ENCODE peak calls at places on chromosome 10, in six cellular contexts. F is cardiac septum, K is left colon, G is fibroblast of lung, J is progenitor cell of endocrine pancreas, M is fibroblast of mammary gland. N is an unnamed sample.

GRCh38 chr10:71205468-71205867 is 6.9 kb upstream of the UNC5B start:
- DNase-seq in F (no peak), K (no peak), G (peak; percentile 69), J (no peak), M (peak; percentile 67), N (no peak)

GRCh38 chr10:89120931-89121907 is 85.9 kb downstream of the CH25H start:
- DNase-seq in F (no peak), K (no peak), G (peak; percentile 51), J (no peak), M (no peak), N (peak; percentile 18)

GRCh38 chr10:103761075-103761920 is 94.1 kb downstream of the SH3PXD2A start:
- DNase-seq in F (no peak), K (no peak), G (peak; percentile 61), J (no peak), M (no peak), N (no peak)

GRCh38 chr10:113941140-113941539 is 86.7 kb downstream of the NHLRC2 start:
- DNase-seq in F (no peak), K (no peak), G (no peak), J (no peak), M (no peak), N (no peak)

GRCh38 chr10:3173173-3173878 is 744 bp upstream of the PITRM1 start:
- DNase-seq in F (no peak), K (peak; percentile 97), G (no peak), J (no peak), M (no peak), N (no peak)

GRCh38 chr10:810351-810846 is 120.9 kb upstream of the DIP2C start:
- DNase-seq in F (no peak), K (no peak), G (no peak), J (no peak), M (peak; percentile 38), N (no peak)

GRCh38 chr10:121667948-121668335 is 69.7 kb upstream of the FGFR2 start:
- DNase-seq in F (no peak), K (no peak), G (peak; percentile 75), J (no peak), M (no peak), N (no peak)

GRCh38 chr10:75276029-75276872 is 40.5 kb upstream of the COMTD1 start:
- DNase-seq in F (no peak), K (peak; percentile 62), G (no peak), J (no peak), M (no peak), N (no peak)

GRCh38 chr10:28938745-28939144 is 261.4 kb downstream of the BAMBI start:
- DNase-seq in F (no peak), K (no peak), G (peak; percentile 56), J (no peak), M (no peak), N (peak; percentile 32)

GRCh38 chr10:124185074-124185473 is 91.7 kb upstream of the CHST15 start:
- DNase-seq in F (no peak), K (no peak), G (no peak), J (no peak), M (no peak), N (no peak)

GRCh38 chr10:23917251-23917908 is 291.6 kb upstream of the KIAA1217 start:
- DNase-seq in F (no peak), K (no peak), G (no peak), J (no peak), M (no peak), N (no peak)

GRCh38 chr10:59678884-59679301 is 30.8 kb downstream of the SLC16A9 start:
- DNase-seq in F (no peak), K (peak; percentile 58), G (peak; percentile 84), J (no peak), M (peak; percentile 70), N (peak; percentile 92)

GRCh38 chr10:6592080-6592479 is 12.0 kb upstream of the PRKCQ start:
- DNase-seq in F (no peak), K (no peak), G (no peak), J (no peak), M (no peak), N (no peak)

GRCh38 chr10:32189400-32190084 is 133.3 kb upstream of the KIF5B start:
- DNase-seq in F (no peak), K (no peak), G (peak; percentile 30), J (peak; percentile 12), M (peak; percentile 44), N (no peak)

GRCh38 chr10:70786799-70787415 is 1.7 kb upstream of the TBATA start:
- DNase-seq in F (peak; percentile 67), K (no peak), G (peak; percentile 61), J (no peak), M (peak; percentile 22), N (peak; percentile 42)

GRCh38 chr10:3892440-3893101 is 107.6 kb upstream of the KLF6 start:
- DNase-seq in F (no peak), K (no peak), G (peak; percentile 71), J (no peak), M (no peak), N (no peak)

GRCh38 chr10:113228570-113228969 is 278.5 kb downstream of the TCF7L2 start:
- DNase-seq in F (no peak), K (no peak), G (peak; percentile 87), J (no peak), M (peak; percentile 63), N (no peak)

GRCh38 chr10:33335550-33335799 is 1.0 kb upstream of the NRP1 start:
- DNase-seq in F (no peak), K (no peak), G (no peak), J (peak; percentile 18), M (no peak), N (no peak)

GRCh38 chr10:131825150-131825907 is 75.5 kb upstream of the PPP2R2D start:
- DNase-seq in F (peak; percentile 46), K (no peak), G (no peak), J (no peak), M (no peak), N (no peak)

GRCh38 chr10:8044908-8045727 is 9.4 kb upstream of the GATA3 start:
- DNase-seq in F (peak; percentile 68), K (no peak), G (no peak), J (no peak), M (no peak), N (no peak)

GRCh38 chr10:70832852-70833542 is 17.2 kb downstream of the SGPL1 start:
- DNase-seq in F (no peak), K (no peak), G (peak; percentile 98), J (no peak), M (peak; percentile 92), N (peak; percentile 89)

N was measured in NCI-H226.